ENCODE peak calls at places on chromosome 4, in nine cellular contexts. X is GM04504; D is ELF-1; H is SK-N-SH; R is AG09309; A is PC-3; V is T-helper 9 cell; U is activated naive CD4-positive, alpha-beta T cell treated with anti-CD3 and anti-CD28 coated beads for 36 hours; S is activated CD4-positive, alpha-beta T cell treated with anti-CD3 and anti-CD28 coated beads for 36 hours. G is an unnamed sample.

GRCh38 chr4:89906787-89907521 is 12.3 kb downstream of the MMRN1 start:
- DNase-seq in X (no peak), D (no peak), H (no peak), R (no peak), A (no peak), V (no peak), U (peak), S (no peak), G (peak)

GRCh38 chr4:138555584-138555983 is 313.4 kb upstream of the SLC7A11 start:
- DNase-seq in X (no peak), D (no peak), H (no peak), R (no peak), A (peak), V (no peak), U (no peak), S (no peak), G (peak)

GRCh38 chr4:7978489-7978888 is 38.8 kb upstream of the AFAP1 start:
- DNase-seq in X (no peak), D (peak), H (no peak), R (no peak), A (peak), V (no peak), U (no peak), S (no peak), G (peak)

GRCh38 chr4:27398911-27399310 is 538.3 kb downstream of the STIM2 start:
- DNase-seq in X (no peak), D (no peak), H (no peak), R (no peak), A (peak), V (no peak), U (no peak), S (no peak), G (peak)

GRCh38 chr4:168877407-168877778 is 132.7 kb downstream of the CBR4 start:
- DNase-seq in X (no peak), D (peak), H (no peak), R (no peak), A (no peak), V (no peak), U (no peak), S (no peak), G (peak)

GRCh38 chr4:43362875-43363636 is 470.5 kb downstream of the GRXCR1 start:
- DNase-seq in X (no peak), D (no peak), H (no peak), R (no peak), A (no peak), V (no peak), U (no peak), S (no peak), G (no peak)

GRCh38 chr4:177005801-177006230 is 213.1 kb upstream of the VEGFC start:
- DNase-seq in X (peak), D (no peak), H (no peak), R (peak), A (peak), V (no peak), U (no peak), S (no peak), G (peak)

GRCh38 chr4:154018659-154019058 is 229.8 kb upstream of the SFRP2 start:
- DNase-seq in X (no peak), D (peak), H (peak), R (no peak), A (no peak), V (no peak), U (peak), S (peak), G (no peak)